ENCODE peak calls at places on chromosomes 4 and X, in five cellular contexts. One of them, this sample, is unnamed.

GRCh38 chr4:98572697-98573096 is 85.7 kb downstream of the TSPAN5 start:
- DNase-seq in MM.1S: no peak
- DNase-seq in epithelial cell of proximal tubule: no peak
- DNase-seq in fibroblast of mammary gland: no peak
- DNase-seq in BE2C: no peak
- DNase-seq in this sample: peak

GRCh38 chrX:119762718-119763117 is 4.3 kb downstream of the SOWAHD start:
- DNase-seq in MM.1S: peak
- DNase-seq in epithelial cell of proximal tubule: no peak
- DNase-seq in fibroblast of mammary gland: no peak
- DNase-seq in BE2C: no peak
- DNase-seq in this sample: no peak

GRCh38 chrX:154348114-154348531 is 26.3 kb downstream of the FLNA start:
- DNase-seq in MM.1S: no peak
- DNase-seq in epithelial cell of proximal tubule: no peak
- DNase-seq in fibroblast of mammary gland: peak
- DNase-seq in BE2C: no peak
- DNase-seq in this sample: no peak

GRCh38 chr4:175346381-175346780 is 428.2 kb downstream of the ADAM29 start:
- DNase-seq in MM.1S: no peak
- DNase-seq in epithelial cell of proximal tubule: no peak
- DNase-seq in fibroblast of mammary gland: peak
- DNase-seq in BE2C: no peak
- DNase-seq in this sample: no peak

GRCh38 chr4:73868206-73869129 is 725 bp upstream of the CXCL1 start:
- DNase-seq in MM.1S: no peak
- DNase-seq in epithelial cell of proximal tubule: no peak
- DNase-seq in fibroblast of mammary gland: no peak
- DNase-seq in BE2C: no peak
- DNase-seq in this sample: peak

GRCh38 chr4:138634915-138635314 is 380.7 kb upstream of the NOCT start:
- DNase-seq in MM.1S: no peak
- DNase-seq in epithelial cell of proximal tubule: no peak
- DNase-seq in fibroblast of mammary gland: no peak
- DNase-seq in BE2C: no peak
- DNase-seq in this sample: no peak

GRCh38 chr4:32775049-32775448 is 2054.9 kb downstream of the PCDH7 start:
- DNase-seq in MM.1S: no peak
- DNase-seq in epithelial cell of proximal tubule: peak
- DNase-seq in fibroblast of mammary gland: peak
- DNase-seq in BE2C: peak
- DNase-seq in this sample: no peak

GRCh38 chrX:19326567-19326966 is 17.2 kb upstream of the PDHA1 start:
- DNase-seq in MM.1S: no peak
- DNase-seq in epithelial cell of proximal tubule: no peak
- DNase-seq in fibroblast of mammary gland: no peak
- DNase-seq in BE2C: no peak
- DNase-seq in this sample: no peak

GRCh38 chr4:137474711-137475301 is 57.5 kb downstream of the PCDH18 start:
- DNase-seq in MM.1S: no peak
- DNase-seq in epithelial cell of proximal tubule: no peak
- DNase-seq in fibroblast of mammary gland: peak
- DNase-seq in BE2C: peak
- DNase-seq in this sample: peak

GRCh38 chr4:122548452-122548851 is 72.4 kb downstream of the IL21 start:
- DNase-seq in MM.1S: no peak
- DNase-seq in epithelial cell of proximal tubule: no peak
- DNase-seq in fibroblast of mammary gland: no peak
- DNase-seq in BE2C: no peak
- DNase-seq in this sample: peak

GRCh38 chr4:184424279-184424678 is 50.1 kb downstream of the IRF2 start:
- DNase-seq in MM.1S: no peak
- DNase-seq in epithelial cell of proximal tubule: no peak
- DNase-seq in fibroblast of mammary gland: no peak
- DNase-seq in BE2C: no peak
- DNase-seq in this sample: no peak

GRCh38 chrX:142251665-142252064 is 46.6 kb upstream of the MAGEC2 start:
- DNase-seq in MM.1S: no peak
- DNase-seq in epithelial cell of proximal tubule: no peak
- DNase-seq in fibroblast of mammary gland: no peak
- DNase-seq in BE2C: no peak
- DNase-seq in this sample: no peak

GRCh38 chrX:9148626-9149385 is 114.9 kb upstream of the FAM9B start:
- DNase-seq in MM.1S: no peak
- DNase-seq in epithelial cell of proximal tubule: no peak
- DNase-seq in fibroblast of mammary gland: peak
- DNase-seq in BE2C: no peak
- DNase-seq in this sample: peak

GRCh38 chrX:50827996-50828395 is 14.0 kb upstream of the SHROOM4 start:
- DNase-seq in MM.1S: no peak
- DNase-seq in epithelial cell of proximal tubule: peak
- DNase-seq in fibroblast of mammary gland: peak
- DNase-seq in BE2C: no peak
- DNase-seq in this sample: no peak

GRCh38 chr4:41882622-41883347 is 52.4 kb upstream of the TMEM33 start:
- DNase-seq in MM.1S: peak
- DNase-seq in epithelial cell of proximal tubule: no peak
- DNase-seq in fibroblast of mammary gland: peak
- DNase-seq in BE2C: peak
- DNase-seq in this sample: peak

GRCh38 chr4:122796801-122797404 is 29.7 kb upstream of the FGF2 start:
- DNase-seq in MM.1S: no peak
- DNase-seq in epithelial cell of proximal tubule: no peak
- DNase-seq in fibroblast of mammary gland: no peak
- DNase-seq in BE2C: no peak
- DNase-seq in this sample: peak

GRCh38 chrX:7068939-7069367 is 78.6 kb upstream of the STS start:
- DNase-seq in MM.1S: no peak
- DNase-seq in epithelial cell of proximal tubule: no peak
- DNase-seq in fibroblast of mammary gland: no peak
- DNase-seq in BE2C: peak
- DNase-seq in this sample: peak

GRCh38 chrX:42119076-42119475 is 195.7 kb upstream of the CASK start:
- DNase-seq in MM.1S: no peak
- DNase-seq in epithelial cell of proximal tubule: peak
- DNase-seq in fibroblast of mammary gland: peak
- DNase-seq in BE2C: no peak
- DNase-seq in this sample: peak

GRCh38 chrX:133745361-133745760 is 240.0 kb downstream of the GPC3 start:
- DNase-seq in MM.1S: peak
- DNase-seq in epithelial cell of proximal tubule: no peak
- DNase-seq in fibroblast of mammary gland: no peak
- DNase-seq in BE2C: no peak
- DNase-seq in this sample: no peak

GRCh38 chr4:104475652-104476051 is 19.0 kb downstream of the CXXC4 start:
- DNase-seq in MM.1S: no peak
- DNase-seq in epithelial cell of proximal tubule: no peak
- DNase-seq in fibroblast of mammary gland: no peak
- DNase-seq in BE2C: no peak
- DNase-seq in this sample: no peak

GRCh38 chr4:104465620-104466019 is 29.1 kb downstream of the CXXC4 start:
- DNase-seq in MM.1S: no peak
- DNase-seq in epithelial cell of proximal tubule: no peak
- DNase-seq in fibroblast of mammary gland: no peak
- DNase-seq in BE2C: no peak
- DNase-seq in this sample: no peak

GRCh38 chr4:104469794-104470193 is 24.9 kb downstream of the CXXC4 start:
- DNase-seq in MM.1S: no peak
- DNase-seq in epithelial cell of proximal tubule: no peak
- DNase-seq in fibroblast of mammary gland: no peak
- DNase-seq in BE2C: no peak
- DNase-seq in this sample: no peak

GRCh38 chr4:104472766-104473165 is 21.9 kb downstream of the CXXC4 start:
- DNase-seq in MM.1S: peak
- DNase-seq in epithelial cell of proximal tubule: no peak
- DNase-seq in fibroblast of mammary gland: no peak
- DNase-seq in BE2C: no peak
- DNase-seq in this sample: no peak

DNA sequence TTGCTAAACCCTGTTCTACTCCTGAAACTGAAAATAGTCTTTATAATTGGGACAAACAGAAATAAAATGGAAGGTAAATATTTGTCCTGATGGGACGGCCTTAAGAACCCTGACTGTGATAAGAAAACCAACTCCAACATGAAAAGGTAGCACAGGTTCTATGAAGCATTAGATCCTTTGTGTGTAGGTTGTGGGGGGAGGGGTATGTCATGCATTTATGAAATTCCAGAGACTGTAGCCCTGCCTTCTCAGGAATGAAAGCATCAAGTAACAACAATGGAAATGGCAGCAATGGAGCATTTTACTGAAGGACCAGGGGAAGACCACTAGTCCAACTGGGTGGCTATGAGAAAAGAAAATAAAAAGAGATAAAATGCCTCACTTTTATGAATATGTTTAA is 23.9 kb downstream of the CXXC4 start:
- DNase-seq in MM.1S: no peak
- DNase-seq in epithelial cell of proximal tubule: no peak
- DNase-seq in fibroblast of mammary gland: no peak
- DNase-seq in BE2C: no peak
- DNase-seq in this sample: no peak
- TF ChIP-seq CTCF in MM.1S: no peak
- TF ChIP-seq CTCF in epithelial cell of proximal tubule: no peak
- TF ChIP-seq CTCF in fibroblast of mammary gland: no peak
- TF ChIP-seq CTCF in BE2C: no peak
- TF ChIP-seq CTCF in this sample: no peak

DNA sequence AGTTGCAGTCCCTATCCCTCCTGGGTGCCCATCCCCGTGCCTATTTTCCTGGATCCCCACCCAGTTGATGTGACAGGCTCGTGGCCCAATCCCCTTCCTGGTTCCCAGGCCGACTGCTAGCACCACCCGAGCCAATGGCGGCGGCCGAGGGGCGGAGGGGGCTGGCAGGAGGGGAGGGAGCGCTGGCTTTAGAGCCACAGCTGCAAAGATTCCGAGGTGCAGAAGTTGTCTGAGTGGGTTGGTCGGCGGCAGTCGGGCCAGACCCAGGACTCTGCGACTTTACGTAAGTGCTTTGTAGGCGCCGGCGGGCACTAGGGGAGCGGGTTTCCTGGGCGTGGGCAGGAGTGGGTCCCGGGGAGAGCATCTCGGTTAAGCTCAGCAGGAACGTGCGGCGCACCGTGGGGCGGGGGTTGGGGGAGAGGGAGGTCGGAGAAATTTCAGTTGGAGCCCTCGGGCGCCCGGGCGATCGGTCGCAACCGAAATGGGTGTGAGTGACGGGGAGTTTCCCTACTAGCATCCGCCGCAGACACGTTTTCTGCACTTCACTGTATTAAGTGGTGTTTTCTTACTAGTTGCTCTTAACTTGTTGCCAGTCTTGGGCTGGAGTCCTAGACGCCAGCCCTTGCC is at the start of gene PLS3:
- DNase-seq in MM.1S: peak
- DNase-seq in epithelial cell of proximal tubule: no peak
- DNase-seq in fibroblast of mammary gland: peak
- DNase-seq in BE2C: peak
- DNase-seq in this sample: peak
- H3K4me3 ChIP-seq in MM.1S: peak
- H3K4me3 ChIP-seq in epithelial cell of proximal tubule: peak
- H3K4me3 ChIP-seq in fibroblast of mammary gland: peak
- H3K4me3 ChIP-seq in BE2C: peak
- H3K4me3 ChIP-seq in this sample: peak

GRCh38 chr4:123836919-123837605 is 440.5 kb downstream of the SPRY1 start:
- DNase-seq in MM.1S: peak
- DNase-seq in epithelial cell of proximal tubule: no peak
- DNase-seq in fibroblast of mammary gland: peak
- DNase-seq in BE2C: no peak
- DNase-seq in this sample: no peak

GRCh38 chr4:123838426-123838825 is 441.8 kb downstream of the SPRY1 start:
- DNase-seq in MM.1S: no peak
- DNase-seq in epithelial cell of proximal tubule: no peak
- DNase-seq in fibroblast of mammary gland: peak
- DNase-seq in BE2C: no peak
- DNase-seq in this sample: no peak

GRCh38 chr4:123832173-123833026 is 435.8 kb downstream of the SPRY1 start:
- DNase-seq in MM.1S: no peak
- DNase-seq in epithelial cell of proximal tubule: peak
- DNase-seq in fibroblast of mammary gland: peak
- DNase-seq in BE2C: no peak
- DNase-seq in this sample: peak

GRCh38 chr4:123833156-123833555 is 436.6 kb downstream of the SPRY1 start:
- DNase-seq in MM.1S: no peak
- DNase-seq in epithelial cell of proximal tubule: no peak
- DNase-seq in fibroblast of mammary gland: peak
- DNase-seq in BE2C: no peak
- DNase-seq in this sample: peak

DNA sequence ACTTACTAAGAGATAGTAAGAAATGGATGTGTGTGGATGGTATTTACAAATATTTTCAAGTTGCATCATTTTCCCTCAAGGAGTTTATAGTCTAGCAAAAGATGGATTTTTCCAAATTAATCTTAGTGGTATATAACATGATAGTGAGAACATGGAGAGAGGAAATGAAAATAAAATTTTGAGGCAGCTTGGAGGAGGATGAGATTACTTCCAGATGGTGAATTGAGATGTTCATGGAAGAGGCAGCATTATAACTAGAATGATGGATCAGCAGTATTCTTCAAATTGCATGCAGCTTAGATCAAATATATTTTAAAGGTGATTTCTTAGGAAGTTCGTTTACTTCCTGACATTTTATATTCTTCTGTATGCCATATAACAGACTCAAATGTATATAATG is 439.3 kb downstream of the SPRY1 start:
- DNase-seq in MM.1S: no peak
- DNase-seq in epithelial cell of proximal tubule: no peak
- DNase-seq in fibroblast of mammary gland: no peak
- DNase-seq in BE2C: no peak
- DNase-seq in this sample: no peak
- TF ChIP-seq CTCF in MM.1S: no peak
- TF ChIP-seq CTCF in epithelial cell of proximal tubule: no peak
- TF ChIP-seq CTCF in fibroblast of mammary gland: no peak
- TF ChIP-seq CTCF in BE2C: no peak
- TF ChIP-seq CTCF in this sample: no peak

GRCh38 chr4:27084685-27085356 is 224.2 kb downstream of the STIM2 start:
- DNase-seq in MM.1S: peak
- DNase-seq in epithelial cell of proximal tubule: no peak
- DNase-seq in fibroblast of mammary gland: peak
- DNase-seq in BE2C: peak
- DNase-seq in this sample: peak
- H3K4me3 ChIP-seq in MM.1S: peak
- H3K4me3 ChIP-seq in epithelial cell of proximal tubule: peak
- H3K4me3 ChIP-seq in fibroblast of mammary gland: peak
- H3K4me3 ChIP-seq in BE2C: peak
- H3K4me3 ChIP-seq in this sample: peak

DNA sequence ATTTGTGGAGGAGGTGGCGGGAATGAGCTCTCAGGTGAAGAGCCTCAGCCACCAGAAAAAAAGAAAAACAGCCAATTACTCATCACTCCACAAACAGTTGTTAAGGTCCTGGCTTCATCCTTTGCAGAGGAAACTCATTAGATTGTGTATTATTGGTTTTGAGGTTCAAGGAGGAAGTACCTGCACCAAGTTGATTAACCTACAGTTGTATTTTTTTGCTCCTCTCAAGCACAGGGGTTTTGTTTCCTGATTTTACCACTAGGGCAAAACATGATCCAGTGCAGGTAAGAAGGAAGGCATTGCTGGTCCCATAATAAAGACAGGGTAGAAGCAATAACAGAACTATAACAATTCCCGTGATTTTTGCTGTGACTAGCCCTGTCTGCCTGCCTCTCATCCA is 84.0 kb upstream of the QRFPR start:
- DNase-seq in MM.1S: no peak
- DNase-seq in epithelial cell of proximal tubule: no peak
- DNase-seq in fibroblast of mammary gland: no peak
- DNase-seq in BE2C: no peak
- DNase-seq in this sample: no peak
- TF ChIP-seq CTCF in MM.1S: peak
- TF ChIP-seq CTCF in epithelial cell of proximal tubule: peak
- TF ChIP-seq CTCF in fibroblast of mammary gland: no peak
- TF ChIP-seq CTCF in BE2C: no peak
- TF ChIP-seq CTCF in this sample: no peak

GRCh38 chr4:1510931-1511330 is 104.7 kb upstream of the NKX1-1 start:
- DNase-seq in MM.1S: no peak
- DNase-seq in epithelial cell of proximal tubule: no peak
- DNase-seq in fibroblast of mammary gland: no peak
- DNase-seq in BE2C: no peak
- DNase-seq in this sample: no peak
- H3K4me3 ChIP-seq in MM.1S: no peak
- H3K4me3 ChIP-seq in epithelial cell of proximal tubule: no peak
- H3K4me3 ChIP-seq in fibroblast of mammary gland: no peak
- H3K4me3 ChIP-seq in BE2C: no peak
- H3K4me3 ChIP-seq in this sample: no peak

This sample was measured in fibroblast of villous mesenchyme.